ENCODE peak calls at places on chromosomes 7 and 10, in ten cellular contexts. One of them, this sample, is unnamed.

GRCh38 chr7:111107989-111108388 is 17.1 kb downstream of the LRRN3 start:
- DNase-seq in spleen: no peak
- DNase-seq in ovary: no peak
- DNase-seq in tibial nerve: no peak
- DNase-seq in uterus: no peak
- DNase-seq in HCT116: no peak
- DNase-seq in adrenal gland: peak; percentile 64
- DNase-seq in A549: no peak
- DNase-seq in suprapubic skin: no peak
- DNase-seq in sigmoid colon: no peak
- DNase-seq in this sample: no peak

GRCh38 chr7:135160098-135160857 is 10.2 kb downstream of the CYREN start:
- DNase-seq in uterus: no peak
- DNase-seq in tibial nerve: no peak
- DNase-seq in adrenal gland: peak; percentile 46
- DNase-seq in A549: peak; percentile 36
- DNase-seq in ovary: no peak
- DNase-seq in sigmoid colon: no peak
- DNase-seq in HCT116: no peak
- DNase-seq in spleen: no peak
- DNase-seq in suprapubic skin: no peak
- DNase-seq in this sample: no peak

GRCh38 chr10:3787816-3788215 is 2.8 kb upstream of the KLF6 start:
- DNase-seq in ovary: no peak
- DNase-seq in sigmoid colon: no peak
- DNase-seq in adrenal gland: no peak
- DNase-seq in spleen: no peak
- DNase-seq in HCT116: no peak
- DNase-seq in uterus: no peak
- DNase-seq in A549: no peak
- DNase-seq in suprapubic skin: no peak
- DNase-seq in tibial nerve: no peak
- DNase-seq in this sample: no peak

GRCh38 chr10:80662429-80663211 is 124.9 kb downstream of the SH2D4B start:
- DNase-seq in uterus: peak; percentile 80
- DNase-seq in sigmoid colon: peak; percentile 89
- DNase-seq in suprapubic skin: peak; percentile 90
- DNase-seq in spleen: peak; percentile 92
- DNase-seq in adrenal gland: peak; percentile 87
- DNase-seq in A549: peak; percentile 84
- DNase-seq in tibial nerve: peak; percentile 69
- DNase-seq in HCT116: peak; percentile 61
- DNase-seq in ovary: peak; percentile 76
- DNase-seq in this sample: peak; percentile 69

GRCh38 chr10:46020871-46021553 is 9.4 kb downstream of the NCOA4 start:
- DNase-seq in ovary: no peak
- DNase-seq in A549: no peak
- DNase-seq in tibial nerve: no peak
- DNase-seq in spleen: no peak
- DNase-seq in HCT116: no peak
- DNase-seq in uterus: no peak
- DNase-seq in suprapubic skin: no peak
- DNase-seq in sigmoid colon: no peak
- DNase-seq in adrenal gland: no peak
- DNase-seq in this sample: no peak

GRCh38 chr7:133437544-133437943 is 184.7 kb downstream of the EXOC4 start:
- DNase-seq in suprapubic skin: no peak
- DNase-seq in ovary: no peak
- DNase-seq in tibial nerve: no peak
- DNase-seq in HCT116: no peak
- DNase-seq in A549: no peak
- DNase-seq in sigmoid colon: no peak
- DNase-seq in adrenal gland: no peak
- DNase-seq in uterus: no peak
- DNase-seq in spleen: no peak
- DNase-seq in this sample: no peak

GRCh38 chr10:131065673-131066331 is 245.7 kb downstream of the TCERG1L start:
- DNase-seq in HCT116: no peak
- DNase-seq in uterus: peak; percentile 38
- DNase-seq in A549: no peak
- DNase-seq in tibial nerve: no peak
- DNase-seq in sigmoid colon: no peak
- DNase-seq in suprapubic skin: no peak
- DNase-seq in ovary: peak; percentile 68
- DNase-seq in spleen: peak; percentile 18
- DNase-seq in adrenal gland: no peak
- DNase-seq in this sample: no peak

GRCh38 chr7:74206589-74207120 is 3.2 kb upstream of the LAT2 start:
- DNase-seq in A549: peak; percentile 77
- DNase-seq in uterus: peak; percentile 89
- DNase-seq in HCT116: peak; percentile 42
- DNase-seq in spleen: peak; percentile 96
- DNase-seq in suprapubic skin: peak; percentile 92
- DNase-seq in sigmoid colon: peak; percentile 91
- DNase-seq in adrenal gland: peak; percentile 91
- DNase-seq in tibial nerve: peak; percentile 82
- DNase-seq in ovary: peak; percentile 88
- DNase-seq in this sample: peak; percentile 98

GRCh38 chr7:24701232-24701898 is 55.9 kb downstream of the GSDME start:
- DNase-seq in spleen: peak; percentile 15
- DNase-seq in suprapubic skin: no peak
- DNase-seq in adrenal gland: no peak
- DNase-seq in sigmoid colon: no peak
- DNase-seq in uterus: no peak
- DNase-seq in HCT116: no peak
- DNase-seq in ovary: no peak
- DNase-seq in tibial nerve: no peak
- DNase-seq in A549: no peak
- DNase-seq in this sample: no peak

GRCh38 chr10:58081353-58081752 is 186.3 kb downstream of the IPMK start:
- DNase-seq in suprapubic skin: no peak
- DNase-seq in A549: no peak
- DNase-seq in tibial nerve: no peak
- DNase-seq in spleen: no peak
- DNase-seq in uterus: no peak
- DNase-seq in adrenal gland: no peak
- DNase-seq in sigmoid colon: no peak
- DNase-seq in HCT116: no peak
- DNase-seq in ovary: no peak
- DNase-seq in this sample: no peak

GRCh38 chr7:72098812-72099211 is 313.3 kb downstream of the CALN1 start:
- DNase-seq in A549: no peak
- DNase-seq in spleen: no peak
- DNase-seq in ovary: no peak
- DNase-seq in tibial nerve: no peak
- DNase-seq in HCT116: no peak
- DNase-seq in sigmoid colon: peak; percentile 64
- DNase-seq in adrenal gland: no peak
- DNase-seq in uterus: no peak
- DNase-seq in suprapubic skin: peak; percentile 86
- DNase-seq in this sample: peak; percentile 86

GRCh38 chr7:105585850-105586500 is 4.7 kb upstream of the EFCAB10 start:
- DNase-seq in A549: no peak
- DNase-seq in uterus: no peak
- DNase-seq in adrenal gland: no peak
- DNase-seq in HCT116: no peak
- DNase-seq in sigmoid colon: no peak
- DNase-seq in suprapubic skin: no peak
- DNase-seq in tibial nerve: no peak
- DNase-seq in spleen: no peak
- DNase-seq in ovary: no peak
- DNase-seq in this sample: no peak

GRCh38 chr10:48453451-48454301 is 147.2 kb downstream of the MAPK8 start:
- DNase-seq in ovary: peak; percentile 18
- DNase-seq in uterus: no peak
- DNase-seq in suprapubic skin: no peak
- DNase-seq in sigmoid colon: no peak
- DNase-seq in A549: no peak
- DNase-seq in HCT116: no peak
- DNase-seq in spleen: peak; percentile 68
- DNase-seq in adrenal gland: no peak
- DNase-seq in tibial nerve: no peak
- DNase-seq in this sample: no peak

GRCh38 chr10:7359954-7360353 is 50.9 kb downstream of the SFMBT2 start:
- DNase-seq in A549: peak; percentile 22
- DNase-seq in ovary: no peak
- DNase-seq in adrenal gland: no peak
- DNase-seq in spleen: no peak
- DNase-seq in suprapubic skin: no peak
- DNase-seq in uterus: no peak
- DNase-seq in sigmoid colon: no peak
- DNase-seq in HCT116: no peak
- DNase-seq in tibial nerve: no peak
- DNase-seq in this sample: no peak

GRCh38 chr7:32892521-32893224 is 1.1 kb upstream of the KBTBD2 start:
- DNase-seq in HCT116: peak; percentile 4
- DNase-seq in tibial nerve: no peak
- DNase-seq in uterus: peak; percentile 48
- DNase-seq in A549: peak; percentile 41
- DNase-seq in suprapubic skin: no peak
- DNase-seq in ovary: peak; percentile 58
- DNase-seq in adrenal gland: peak; percentile 52
- DNase-seq in spleen: peak; percentile 91
- DNase-seq in sigmoid colon: peak; percentile 76
- DNase-seq in this sample: peak; percentile 88
- TF ChIP-seq POLR2A in HCT116: peak; percentile 34
- TF ChIP-seq POLR2A in tibial nerve: no peak
- TF ChIP-seq POLR2A in uterus: no peak
- TF ChIP-seq POLR2A in A549: no peak
- TF ChIP-seq POLR2A in suprapubic skin: no peak
- TF ChIP-seq POLR2A in ovary: no peak
- TF ChIP-seq POLR2A in adrenal gland: no peak
- TF ChIP-seq POLR2A in spleen: no peak
- TF ChIP-seq POLR2A in sigmoid colon: no peak
- TF ChIP-seq POLR2A in this sample: no peak

DNA sequence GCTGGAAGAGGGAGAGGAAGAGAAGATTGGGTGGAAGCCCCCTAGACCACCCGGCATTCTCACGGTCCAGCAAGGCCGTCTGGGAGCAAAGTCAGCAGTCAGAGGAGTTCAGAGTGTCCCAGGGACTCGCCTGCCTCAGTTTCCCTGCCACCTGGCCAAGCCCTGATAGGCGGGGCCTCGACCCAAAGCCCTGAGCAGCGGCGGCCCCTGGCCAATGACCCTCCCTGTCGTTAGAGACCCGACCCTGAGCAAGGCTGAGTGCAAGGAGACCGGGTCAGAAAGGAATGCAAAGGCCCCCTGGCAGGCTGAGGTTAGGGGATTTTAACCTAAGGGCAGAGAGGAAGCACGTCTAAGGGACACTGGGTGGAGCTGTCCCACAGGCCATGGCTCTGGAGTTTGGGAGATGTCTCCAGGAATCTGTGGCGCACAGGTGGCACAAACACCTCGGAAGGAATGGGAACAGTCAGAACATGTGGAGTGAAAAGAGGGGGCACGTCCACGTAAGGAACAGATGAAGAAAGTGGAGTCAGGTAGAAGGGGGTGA is 196.8 kb upstream of the PDE1C start:
- DNase-seq in ovary: no peak
- DNase-seq in A549: no peak
- DNase-seq in sigmoid colon: no peak
- DNase-seq in suprapubic skin: no peak
- DNase-seq in adrenal gland: no peak
- DNase-seq in spleen: no peak
- DNase-seq in HCT116: no peak
- DNase-seq in uterus: no peak
- DNase-seq in tibial nerve: no peak
- DNase-seq in this sample: no peak
- TF ChIP-seq CTCF in ovary: no peak
- TF ChIP-seq CTCF in A549: no peak
- TF ChIP-seq CTCF in sigmoid colon: no peak
- TF ChIP-seq CTCF in suprapubic skin: no peak
- TF ChIP-seq CTCF in adrenal gland: no peak
- TF ChIP-seq CTCF in spleen: no peak
- TF ChIP-seq CTCF in HCT116: no peak
- TF ChIP-seq CTCF in uterus: no peak
- TF ChIP-seq CTCF in tibial nerve: no peak
- TF ChIP-seq CTCF in this sample: no peak

DNA sequence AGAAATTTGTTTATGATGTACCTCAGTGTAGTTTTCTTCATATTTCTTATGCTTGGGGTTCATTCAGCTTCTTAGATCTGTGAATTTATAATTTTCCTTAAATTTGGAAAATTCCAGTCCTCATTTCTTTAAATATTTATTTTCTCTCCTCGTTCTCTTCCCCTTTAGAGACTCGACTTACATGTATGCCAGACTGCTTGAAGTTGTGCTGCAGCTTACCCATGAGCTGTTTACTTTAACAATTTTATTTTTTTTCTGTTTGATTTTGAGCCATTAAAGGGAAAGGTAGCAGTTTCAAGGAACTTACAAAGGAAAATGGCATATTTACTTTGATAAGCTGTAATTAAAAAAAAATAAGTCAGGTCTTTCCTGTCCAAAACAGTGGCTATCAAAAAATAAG is 123.0 kb upstream of the ZNF32 start:
- DNase-seq in tibial nerve: no peak
- DNase-seq in ovary: no peak
- DNase-seq in spleen: no peak
- DNase-seq in adrenal gland: no peak
- DNase-seq in HCT116: no peak
- DNase-seq in A549: no peak
- DNase-seq in sigmoid colon: no peak
- DNase-seq in suprapubic skin: no peak
- DNase-seq in uterus: no peak
- DNase-seq in this sample: no peak
- TF ChIP-seq POLR2A in tibial nerve: no peak
- TF ChIP-seq POLR2A in ovary: no peak
- TF ChIP-seq POLR2A in spleen: no peak
- TF ChIP-seq POLR2A in adrenal gland: no peak
- TF ChIP-seq POLR2A in HCT116: no peak
- TF ChIP-seq POLR2A in A549: no peak
- TF ChIP-seq POLR2A in sigmoid colon: no peak
- TF ChIP-seq POLR2A in suprapubic skin: no peak
- TF ChIP-seq POLR2A in uterus: no peak
- TF ChIP-seq POLR2A in this sample: no peak

DNA sequence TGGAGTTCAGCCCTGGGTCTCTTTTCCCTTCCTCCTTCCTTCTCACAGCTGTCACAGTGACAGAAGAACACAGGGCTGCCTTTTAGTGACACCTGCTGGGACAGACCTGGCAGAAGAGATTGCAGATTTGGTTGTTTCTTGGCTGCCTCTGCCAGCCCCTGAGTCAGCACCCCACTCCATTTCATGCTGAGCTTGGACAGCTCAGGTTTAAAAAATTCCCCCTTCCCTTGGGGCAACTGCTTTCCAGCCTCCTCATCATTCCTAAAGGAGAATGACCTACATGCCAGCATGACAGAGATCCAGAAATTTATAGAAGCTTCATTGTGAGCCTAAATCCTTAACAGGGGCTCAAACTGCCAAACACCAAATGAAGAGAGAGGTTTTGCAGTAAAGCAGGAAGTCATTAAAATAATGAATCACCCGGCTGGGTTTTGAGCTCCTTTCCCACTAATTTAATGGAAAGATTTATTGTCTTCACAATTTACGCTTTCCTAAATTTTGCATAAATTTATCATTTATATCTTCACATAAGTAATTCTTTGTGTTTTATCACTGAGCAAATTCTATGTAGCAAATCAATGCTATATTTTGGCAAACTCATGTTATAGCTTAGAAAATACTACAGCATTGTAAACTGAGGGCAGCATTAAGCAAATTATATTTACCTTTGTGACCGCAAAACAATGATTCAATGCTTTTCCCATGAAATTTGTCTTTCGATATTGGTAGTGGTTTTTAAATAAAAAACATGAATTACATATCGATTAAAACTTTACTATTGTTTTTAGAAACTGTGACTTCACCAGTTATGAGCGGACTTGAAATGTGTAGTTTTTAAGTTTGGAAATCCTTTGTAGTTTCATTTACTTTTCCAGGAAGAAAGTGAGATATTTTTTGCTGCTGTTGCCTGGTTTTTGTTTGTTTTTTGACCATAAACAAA is 399.5 kb upstream of the ANKRD30A start:
- DNase-seq in ovary: no peak
- DNase-seq in HCT116: no peak
- DNase-seq in sigmoid colon: no peak
- DNase-seq in suprapubic skin: no peak
- DNase-seq in uterus: no peak
- DNase-seq in A549: peak; percentile 86
- DNase-seq in adrenal gland: peak; percentile 19
- DNase-seq in tibial nerve: no peak
- DNase-seq in spleen: peak; percentile 31
- DNase-seq in this sample: no peak
- TF ChIP-seq CTCF in ovary: no peak
- TF ChIP-seq CTCF in HCT116: no peak
- TF ChIP-seq CTCF in sigmoid colon: no peak
- TF ChIP-seq CTCF in suprapubic skin: no peak
- TF ChIP-seq CTCF in uterus: no peak
- TF ChIP-seq CTCF in A549: peak; percentile 64
- TF ChIP-seq CTCF in adrenal gland: no peak
- TF ChIP-seq CTCF in tibial nerve: peak; percentile 7
- TF ChIP-seq CTCF in spleen: no peak
- TF ChIP-seq CTCF in this sample: no peak